ENCODE peak calls at places on chromosomes 13 and 19, in five cellular contexts. B is transverse colon, M is stomach, O is HepG2, C is SK-N-SH. Q is an unnamed sample.
A peak's percentile ranks its signal among the peaks of the same experiment; 100 is the strongest.

GRCh38 chr13:96089749-96090239 is at the start of gene HS6ST3:
- DNase-seq in B (no peak), O (no peak), C (peak; percentile 79), M (peak; percentile 73), Q (no peak)

GRCh38 chr13:24076636-24077035 is 83.9 kb upstream of the SPATA13 start:
- DNase-seq in C (no peak), M (no peak), B (no peak), O (no peak), Q (no peak)

GRCh38 chr19:44608391-44608821 is 5.0 kb upstream of the IGSF23 start:
- DNase-seq in C (no peak), B (no peak), M (no peak), O (no peak), Q (no peak)

GRCh38 chr19:44401108-44401786 is at the start of gene ZNF285:
- DNase-seq in O (peak; percentile 84), C (peak; percentile 91), B (peak; percentile 90), M (peak; percentile 84), Q (peak; percentile 95)

GRCh38 chr19:50870417-50871089 is 2.7 kb upstream of the KLK2 start:
- DNase-seq in B (no peak), O (peak; percentile 12), C (peak; percentile 80), M (no peak), Q (peak; percentile 59)

GRCh38 chr13:99339736-99340392 is 32.7 kb upstream of the GPR183 start:
- DNase-seq in O (no peak), C (no peak), B (peak; percentile 34), M (peak; percentile 69), Q (no peak)

GRCh38 chr13:20331949-20332348 is 99.8 kb upstream of the GJB6 start:
- DNase-seq in O (no peak), B (no peak), C (no peak), M (no peak), Q (no peak)

GRCh38 chr19:41711376-41712261 is 3.2 kb downstream of the CEACAM5 start:
- DNase-seq in O (no peak), B (peak; percentile 69), C (no peak), M (peak; percentile 22), Q (no peak)

GRCh38 chr13:91154553-91154952 is 192.9 kb upstream of the MIR17HG start:
- DNase-seq in C (no peak), B (no peak), M (no peak), O (no peak), Q (no peak)

GRCh38 chr19:31146546-31147183 is 202.6 kb downstream of the TSHZ3 start:
- DNase-seq in M (no peak), B (no peak), O (no peak), C (no peak), Q (no peak)

GRCh38 chr19:33638167-33639033 is 16.6 kb downstream of the CHST8 start:
- DNase-seq in O (no peak), B (no peak), C (no peak), M (no peak), Q (peak; percentile 40)

GRCh38 chr19:31538879-31539278 is 189.6 kb upstream of the TSHZ3 start:
- DNase-seq in B (no peak), C (no peak), M (no peak), O (no peak), Q (no peak)

GRCh38 chr19:50546527-50547221 is 21.6 kb downstream of the LRRC4B start:
- DNase-seq in O (no peak), C (no peak), M (no peak), B (no peak), Q (no peak)

GRCh38 chr13:20953245-20953931 is 50.8 kb upstream of the XPO4 start:
- DNase-seq in M (no peak), B (no peak), C (no peak), O (peak; percentile 91), Q (no peak)

GRCh38 chr13:61414686-61415664 is 674 bp downstream of the PCDH20 start:
- DNase-seq in C (peak; percentile 80), B (peak; percentile 71), O (peak; percentile 26), M (peak; percentile 65), Q (peak; percentile 61)

GRCh38 chr13:98548230-98548629 is 28.7 kb downstream of the STK24 start:
- DNase-seq in C (no peak), M (no peak), O (no peak), B (no peak), Q (no peak)

GRCh38 chr19:31349160-31349881 is at the start of gene TSHZ3:
- DNase-seq in O (no peak), B (peak; percentile 72), M (peak; percentile 51), C (peak; percentile 89), Q (peak; percentile 94)

GRCh38 chr13:69999875-70000274 is 107.8 kb upstream of the ATXN8OS start:
- DNase-seq in C (no peak), O (no peak), M (no peak), B (no peak), Q (no peak)

GRCh38 chr13:111095031-111095840 is 19.9 kb upstream of the ARHGEF7 start:
- DNase-seq in M (no peak), C (no peak), B (no peak), O (no peak), Q (no peak)

GRCh38 chr19:3612901-3613741 is 6.4 kb upstream of the TBXA2R start:
- DNase-seq in M (no peak), B (no peak), O (no peak), C (peak; percentile 64), Q (no peak)

GRCh38 chr19:49689133-49690072 is at the start of gene ADM5:
- DNase-seq in M (peak; percentile 77), O (no peak), C (peak; percentile 82), B (peak; percentile 70), Q (no peak)

GRCh38 chr13:32225494-32225931 is 89.7 kb downstream of the ZAR1L start:
- DNase-seq in C (no peak), M (no peak), O (no peak), B (no peak), Q (no peak)

GRCh38 chr13:31044658-31045620 is 112.5 kb downstream of the TEX26 start:
- DNase-seq in B (no peak), C (no peak), O (no peak), M (no peak), Q (no peak)

GRCh38 chr19:22797040-22797439 is 13.1 kb upstream of the ZNF99 start:
- DNase-seq in C (no peak), M (no peak), O (no peak), B (no peak), Q (no peak)

GRCh38 chr13:36848228-36848982 is 29.4 kb downstream of the RFXAP start:
- DNase-seq in B (no peak), M (no peak), O (no peak), C (peak; percentile 17), Q (no peak)

GRCh38 chr19:9621156-9622037 is at the start of gene ZNF561:
- DNase-seq in C (peak; percentile 86), O (peak; percentile 86), B (peak; percentile 90), M (peak; percentile 84), Q (peak; percentile 90)
- TF ChIP-seq EP300 in C (no peak), O (no peak), B (no peak), M (no peak), Q (no peak)

GRCh38 chr19:39533003-39533512 is 406 bp upstream of the EID2B start:
- DNase-seq in O (no peak), C (no peak), M (no peak), B (no peak), Q (no peak)
- TF ChIP-seq CTCF in O (no peak), C (no peak), M (no peak), B (no peak), Q (peak; percentile 35)

GRCh38 chr19:463483-464130 is 2.8 kb upstream of the SHC2 start:
- DNase-seq in M (no peak), C (no peak), B (no peak), O (no peak), Q (no peak)

GRCh38 chr19:459724-460511 is 915 bp downstream of the SHC2 start:
- DNase-seq in M (peak; percentile 69), O (peak; percentile 59), B (peak; percentile 60), C (peak; percentile 98), Q (peak; percentile 89)

GRCh38 chr19:460877-461609 is at the start of gene SHC2:
- DNase-seq in M (peak; percentile 45), B (peak; percentile 34), O (no peak), C (peak; percentile 91), Q (peak; percentile 81)

GRCh38 chr19:464146-464545 is 3.3 kb upstream of the SHC2 start:
- DNase-seq in O (no peak), C (no peak), M (no peak), B (no peak), Q (no peak)

DNA sequence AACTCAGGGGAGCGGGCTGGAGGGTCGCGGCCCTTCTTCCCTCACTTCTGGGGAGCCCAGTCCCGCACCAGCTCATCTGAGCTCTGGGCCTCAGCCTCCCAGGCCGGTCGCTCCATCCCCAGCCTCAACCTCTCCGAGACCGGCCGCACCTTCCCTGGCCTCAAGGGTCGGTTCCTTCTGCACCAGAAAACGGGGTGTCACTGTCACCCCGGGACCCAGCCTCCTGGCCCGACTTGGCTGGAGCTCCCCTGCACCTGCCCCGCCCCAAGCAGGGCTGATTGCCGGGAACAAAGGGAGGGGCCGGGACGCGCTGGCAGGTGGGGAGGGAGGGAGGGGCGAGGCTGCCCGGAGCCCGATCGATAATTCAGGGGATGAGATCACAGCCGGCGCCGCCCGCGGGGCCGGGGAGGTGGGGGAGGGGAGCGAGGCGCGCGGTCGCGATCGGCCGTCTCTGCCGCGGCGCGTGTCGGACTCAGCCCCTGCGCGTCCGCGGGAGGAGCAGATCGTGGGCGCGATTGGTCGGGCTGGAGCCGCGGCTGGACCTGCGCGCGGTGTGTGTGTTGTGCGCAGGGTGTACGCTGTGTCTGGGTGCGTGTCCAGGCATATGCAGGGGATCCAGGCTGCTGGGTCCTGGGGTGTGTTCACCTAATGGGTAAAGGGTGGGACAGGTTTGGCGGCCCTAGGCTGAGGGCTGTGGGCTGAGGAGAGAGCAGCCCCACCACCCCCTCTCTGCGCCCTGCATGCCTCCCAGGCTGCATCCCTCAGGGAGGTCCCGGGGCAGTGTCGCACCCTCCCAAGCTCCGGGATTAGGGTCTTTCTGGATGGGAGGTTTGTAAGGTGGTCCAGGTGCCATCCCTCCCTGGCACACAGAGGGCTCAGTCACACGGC is 1.1 kb upstream of the SHC2 start:
- DNase-seq in C (peak; percentile 77), O (peak; percentile 66), B (peak; percentile 67), M (peak; percentile 78), Q (peak; percentile 80)
- TF ChIP-seq POLR2AphosphoS5 in C (no peak), O (peak; percentile 4), B (peak; percentile 44), M (no peak), Q (no peak)

GRCh38 chr19:6393074-6393981 is at the start of gene GTF2F1:
- DNase-seq in B (peak; percentile 93), C (peak; percentile 99), O (peak; percentile 89), M (peak; percentile 92), Q (peak; percentile 98)
- TF ChIP-seq EP300 in B (no peak), C (no peak), O (no peak), M (no peak), Q (no peak)

DNA sequence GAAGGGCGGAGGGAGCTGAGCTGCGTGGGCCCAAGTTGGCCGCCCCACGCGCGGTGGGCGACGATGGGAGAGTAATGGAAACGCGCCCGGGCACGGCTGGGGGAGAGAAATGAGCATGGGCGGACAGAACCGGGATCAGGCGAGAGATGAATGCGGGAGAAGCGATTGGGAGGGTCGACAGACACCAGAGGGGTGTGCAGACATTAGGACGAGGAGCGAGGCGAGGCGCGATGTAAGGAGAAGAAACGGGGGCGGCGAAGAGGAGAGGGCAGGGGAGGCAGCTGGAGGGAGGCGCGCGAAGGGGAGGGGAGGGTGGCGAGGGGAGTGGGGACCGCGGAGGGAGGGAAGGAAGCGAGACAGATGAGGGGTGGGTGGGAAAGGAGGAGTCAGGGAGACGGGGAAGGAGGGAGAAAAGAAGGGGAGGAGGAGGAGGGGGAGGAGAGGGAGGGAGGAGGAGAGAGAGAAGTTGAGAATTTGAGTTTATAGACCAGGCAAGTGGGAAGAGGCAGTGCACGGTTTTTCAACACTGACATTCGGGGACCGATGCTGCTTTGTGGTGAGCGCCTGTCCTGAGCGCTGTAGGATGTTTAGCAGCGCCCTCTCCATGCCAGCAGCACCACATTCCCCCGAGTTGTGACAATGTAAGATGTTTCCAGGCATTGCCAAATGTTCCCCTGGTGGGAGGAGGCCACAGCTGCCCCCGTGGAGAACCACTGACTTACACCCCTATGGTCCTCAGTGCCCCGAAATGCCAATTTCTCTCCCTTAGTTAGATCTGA is at the start of gene SHISA7:
- DNase-seq in C (peak; percentile 58), B (no peak), O (no peak), M (no peak), Q (no peak)
- TF ChIP-seq CTCF in C (no peak), B (no peak), O (no peak), M (no peak), Q (no peak)

Q was measured in sigmoid colon.